ENCODE peak calls at places on chromosomes 4 and X, in nine cellular contexts. W is foreskin fibroblast, S is stomach, V is HFF-Myc, H is H9, Q is heart right ventricle, T is lung, O is PC-3, L is lower lobe of right lung. D is an unnamed sample.

GRCh38 chr4:185011408-185011807 is 6.9 kb upstream of the HELT start:
- DNase-seq in W (no peak), S (no peak), V (no peak), H (peak; percentile 71), Q (no peak), T (no peak), O (peak; percentile 25), L (no peak), D (no peak)

GRCh38 chrX:54358424-54359211 is 772 bp upstream of the WNK3 start:
- DNase-seq in W (peak; percentile 16), S (no peak), V (no peak), H (peak; percentile 83), Q (peak; percentile 33), T (peak; percentile 38), O (no peak), L (peak; percentile 51), D (peak; percentile 84)

GRCh38 chr4:168586926-168587325 is 90.1 kb downstream of the PALLD start:
- DNase-seq in W (no peak), S (no peak), V (no peak), H (no peak), Q (no peak), T (no peak), O (no peak), L (no peak), D (no peak)

GRCh38 chrX:65821721-65822496 is 154.5 kb downstream of the MSN start:
- DNase-seq in W (no peak), S (no peak), V (no peak), H (no peak), Q (peak; percentile 3), T (no peak), O (no peak), L (peak; percentile 60), D (peak; percentile 78)

GRCh38 chr4:142095886-142096605 is 459.7 kb downstream of the IL15 start:
- DNase-seq in W (peak; percentile 90), S (no peak), V (peak; percentile 83), H (no peak), Q (no peak), T (no peak), O (peak; percentile 98), L (no peak), D (no peak)

GRCh38 chr4:86496094-86497060 is 97.7 kb upstream of the PTPN13 start:
- DNase-seq in W (peak; percentile 20), S (peak; percentile 38), V (no peak), H (no peak), Q (peak; percentile 11), T (no peak), O (peak; percentile 79), L (no peak), D (no peak)

GRCh38 chr4:184883024-184883423 is 57.3 kb upstream of the ACSL1 start:
- DNase-seq in W (no peak), S (no peak), V (no peak), H (no peak), Q (no peak), T (no peak), O (no peak), L (no peak), D (no peak)

GRCh38 chr4:188942606-188943005 is 803.4 kb downstream of the TRIML1 start:
- DNase-seq in W (no peak), S (no peak), V (no peak), H (no peak), Q (no peak), T (no peak), O (no peak), L (no peak), D (no peak)

GRCh38 chrX:95841863-95842262 is 842.8 kb upstream of the DIAPH2 start:
- DNase-seq in W (no peak), S (no peak), V (no peak), H (no peak), Q (no peak), T (no peak), O (no peak), L (no peak), D (no peak)

GRCh38 chr4:25223770-25224375 is 10.0 kb upstream of the PI4K2B start:
- DNase-seq in W (peak; percentile 10), S (no peak), V (no peak), H (peak; percentile 46), Q (no peak), T (no peak), O (peak; percentile 41), L (no peak), D (no peak)

GRCh38 chr4:111213520-111213919 is 590.6 kb upstream of the PITX2 start:
- DNase-seq in W (peak; percentile 39), S (no peak), V (no peak), H (no peak), Q (no peak), T (no peak), O (no peak), L (no peak), D (no peak)

GRCh38 chr4:137455647-137456321 is 76.5 kb downstream of the PCDH18 start:
- DNase-seq in W (no peak), S (no peak), V (no peak), H (no peak), Q (no peak), T (no peak), O (no peak), L (no peak), D (no peak)

GRCh38 chr4:166128452-166128851 is 255.4 kb downstream of the TLL1 start:
- DNase-seq in W (peak; percentile 15), S (no peak), V (no peak), H (no peak), Q (no peak), T (no peak), O (peak; percentile 67), L (no peak), D (no peak)

GRCh38 chr4:78059524-78059889 is 2.4 kb downstream of the FRAS1 start:
- DNase-seq in W (peak; percentile 50), S (peak; percentile 54), V (peak; percentile 90), H (peak; percentile 73), Q (peak; percentile 39), T (peak; percentile 57), O (peak; percentile 84), L (peak; percentile 47), D (no peak)

GRCh38 chr4:78057600-78058560 is 757 bp downstream of the FRAS1 start:
- DNase-seq in W (peak; percentile 41), S (peak; percentile 34), V (peak; percentile 12), H (no peak), Q (peak; percentile 23), T (peak; percentile 47), O (peak; percentile 25), L (peak; percentile 65), D (peak; percentile 84)

GRCh38 chr4:78058591-78059523 is 1.7 kb downstream of the FRAS1 start:
- DNase-seq in W (peak; percentile 33), S (peak; percentile 51), V (peak; percentile 12), H (peak; percentile 72), Q (peak; percentile 28), T (peak; percentile 44), O (peak; percentile 46), L (peak; percentile 61), D (peak; percentile 83)

GRCh38 chr4:78056265-78057129 is 626 bp upstream of the FRAS1 start:
- DNase-seq in W (peak; percentile 79), S (peak; percentile 81), V (peak; percentile 91), H (peak; percentile 90), Q (peak; percentile 84), T (peak; percentile 81), O (peak; percentile 92), L (peak; percentile 63), D (peak; percentile 81)

GRCh38 chr4:78057135-78057599 is at the start of gene FRAS1:
- DNase-seq in W (no peak), S (no peak), V (peak; percentile 15), H (peak; percentile 68), Q (peak; percentile 38), T (no peak), O (peak; percentile 13), L (peak; percentile 45), D (peak; percentile 79)
- TF ChIP-seq CTCF in W (no peak), S (no peak), V (no peak), H (peak; percentile 32), Q (no peak), T (no peak), O (no peak), L (no peak), D (no peak)

GRCh38 chr4:112270643-112271484 is 14.8 kb downstream of the TIFA start:
- DNase-seq in W (peak; percentile 66), S (no peak), V (no peak), H (no peak), Q (no peak), T (no peak), O (peak; percentile 59), L (no peak), D (no peak)

GRCh38 chr4:112272292-112272691 is 13.4 kb downstream of the TIFA start:
- DNase-seq in W (no peak), S (no peak), V (no peak), H (no peak), Q (no peak), T (no peak), O (no peak), L (no peak), D (no peak)

GRCh38 chr4:112270051-112270450 is 15.7 kb downstream of the TIFA start:
- DNase-seq in W (no peak), S (no peak), V (no peak), H (no peak), Q (no peak), T (no peak), O (no peak), L (no peak), D (no peak)

GRCh38 chr4:112266823-112267222 is 18.9 kb downstream of the TIFA start:
- DNase-seq in W (peak; percentile 7), S (no peak), V (no peak), H (no peak), Q (no peak), T (no peak), O (peak; percentile 23), L (no peak), D (no peak)
- TF ChIP-seq CTCF in W (peak; percentile 47), S (peak; percentile 46), V (peak; percentile 27), H (peak; percentile 63), Q (peak; percentile 56), T (no peak), O (peak; percentile 63), L (peak; percentile 43), D (peak; percentile 26)

GRCh38 chr4:99043346-99043745 is 45.2 kb downstream of the ADH5 start:
- DNase-seq in W (no peak), S (no peak), V (no peak), H (no peak), Q (no peak), T (no peak), O (no peak), L (no peak), D (no peak)

GRCh38 chr4:99052902-99053301 is 35.7 kb downstream of the ADH5 start:
- DNase-seq in W (peak; percentile 40), S (no peak), V (no peak), H (no peak), Q (no peak), T (no peak), O (no peak), L (no peak), D (no peak)

DNA sequence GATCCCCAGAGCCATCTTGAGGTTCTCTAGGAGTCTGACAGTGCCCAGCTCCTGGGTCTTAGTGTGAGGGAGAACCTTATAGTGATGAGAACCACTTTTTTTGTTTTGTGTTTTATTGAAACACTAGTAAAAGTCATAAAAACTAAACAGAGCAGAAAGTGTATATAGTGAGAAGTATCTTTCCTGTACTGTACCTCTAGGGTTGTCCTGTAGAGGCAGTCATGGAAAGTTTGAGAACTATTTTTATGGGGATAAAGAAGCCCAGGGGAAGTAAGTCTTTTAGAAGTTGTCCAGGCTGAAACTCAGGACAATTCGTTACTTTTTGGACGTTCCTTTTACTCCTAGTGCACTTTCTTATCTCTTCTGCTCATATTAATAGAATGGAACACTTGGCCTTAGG is 40.9 kb downstream of the ADH5 start:
- DNase-seq in W (no peak), S (no peak), V (no peak), H (no peak), Q (no peak), T (no peak), O (no peak), L (no peak), D (no peak)
- TF ChIP-seq CTCF in W (no peak), S (no peak), V (no peak), H (no peak), Q (no peak), T (no peak), O (peak; percentile 22), L (no peak), D (no peak)

GRCh38 chrX:120629667-120630537 is at the start of gene C1GALT1C1:
- DNase-seq in W (peak; percentile 92), S (peak; percentile 91), V (peak; percentile 70), H (peak; percentile 94), Q (peak; percentile 91), T (peak; percentile 90), O (peak; percentile 94), L (peak; percentile 97), D (peak; percentile 97)
- TF ChIP-seq CTCF in W (no peak), S (no peak), V (no peak), H (no peak), Q (no peak), T (no peak), O (no peak), L (no peak), D (no peak)

D was measured in kidney.